ENCODE peak calls at places on chromosomes 12 and 14, in eight cellular contexts. M is GM23248, Y is AG10803, E is iPS DF 6.9, C is astrocyte, N is adrenal gland, R is RWPE2, Z is heart right ventricle. X is an unnamed sample.

GRCh38 chr14:101808894-101809670 is 47.6 kb downstream of the PPP2R5C start:
- DNase-seq in M (peak; percentile 29), Y (no peak), E (no peak), C (no peak), N (no peak), R (no peak), Z (no peak), X (no peak)

GRCh38 chr12:20421338-20421890 is 53.1 kb downstream of the PDE3A start:
- DNase-seq in M (no peak), Y (no peak), E (no peak), C (no peak), N (no peak), R (no peak), Z (no peak), X (no peak)

GRCh38 chr12:29614926-29615325 is 117.4 kb upstream of the OVCH1 start:
- DNase-seq in M (peak; percentile 38), Y (peak; percentile 12), E (no peak), C (peak; percentile 26), N (no peak), R (no peak), Z (no peak), X (peak; percentile 80)

GRCh38 chr14:101224356-101225115 is 321.0 kb upstream of the RTL1 start:
- DNase-seq in M (no peak), Y (no peak), E (no peak), C (no peak), N (no peak), R (peak; percentile 47), Z (no peak), X (no peak)

GRCh38 chr12:96907681-96908163 is 665 bp downstream of the NEDD1 start:
- DNase-seq in M (peak; percentile 59), Y (peak; percentile 26), E (no peak), C (peak; percentile 36), N (no peak), R (no peak), Z (peak; percentile 4), X (peak; percentile 54)

GRCh38 chr12:5480218-5480952 is 48.5 kb downstream of the NTF3 start:
- DNase-seq in M (peak; percentile 4), Y (peak; percentile 65), E (no peak), C (no peak), N (no peak), R (no peak), Z (no peak), X (peak; percentile 66)

GRCh38 chr12:120674172-120674571 is 12.8 kb upstream of the MLEC start:
- DNase-seq in M (no peak), Y (no peak), E (no peak), C (no peak), N (no peak), R (no peak), Z (no peak), X (no peak)

GRCh38 chr14:30874120-30874998 is at the start of gene COCH:
- DNase-seq in M (peak; percentile 16), Y (no peak), E (no peak), C (no peak), N (no peak), R (no peak), Z (peak; percentile 17), X (peak; percentile 28)

GRCh38 chr12:16568873-16569272 is 37.1 kb downstream of the LMO3 start:
- DNase-seq in M (peak; percentile 13), Y (no peak), E (no peak), C (no peak), N (no peak), R (no peak), Z (no peak), X (no peak)

GRCh38 chr14:38122241-38122640 is 85.5 kb upstream of the SSTR1 start:
- DNase-seq in M (peak; percentile 37), Y (no peak), E (no peak), C (no peak), N (no peak), R (no peak), Z (no peak), X (no peak)

GRCh38 chr14:57725399-57726077 is 140.4 kb downstream of the SLC35F4 start:
- DNase-seq in M (peak; percentile 79), Y (peak; percentile 55), E (no peak), C (peak; percentile 67), N (no peak), R (no peak), Z (no peak), X (no peak)

GRCh38 chr12:126784328-126784921 is 1482.5 kb upstream of the TMEM132C start:
- DNase-seq in M (peak; percentile 74), Y (peak; percentile 27), E (peak; percentile 13), C (peak; percentile 3), N (peak; percentile 27), R (no peak), Z (peak; percentile 13), X (peak; percentile 49)

GRCh38 chr12:112112423-112113132 is 4.0 kb upstream of the NAA25 start:
- DNase-seq in M (no peak), Y (no peak), E (no peak), C (no peak), N (no peak), R (peak; percentile 90), Z (no peak), X (no peak)

GRCh38 chr12:102642199-102642598 is 161.8 kb upstream of the IGF1 start:
- DNase-seq in M (peak; percentile 54), Y (peak; percentile 68), E (no peak), C (peak; percentile 6), N (no peak), R (no peak), Z (no peak), X (peak; percentile 22)

GRCh38 chr12:4159851-4160250 is 113.7 kb upstream of the CCND2 start:
- DNase-seq in M (no peak), Y (no peak), E (no peak), C (no peak), N (no peak), R (no peak), Z (no peak), X (no peak)

GRCh38 chr12:57241556-57242310 is 9.3 kb downstream of the STAC3 start:
- DNase-seq in M (peak; percentile 44), Y (no peak), E (no peak), C (no peak), N (no peak), R (peak; percentile 35), Z (no peak), X (peak; percentile 42)

GRCh38 chr12:57244306-57244696 is 6.7 kb downstream of the STAC3 start:
- DNase-seq in M (no peak), Y (no peak), E (no peak), C (no peak), N (no peak), R (no peak), Z (no peak), X (no peak)

GRCh38 chr12:57242329-57242690 is 8.7 kb downstream of the STAC3 start:
- DNase-seq in M (peak; percentile 21), Y (no peak), E (no peak), C (no peak), N (no peak), R (peak; percentile 61), Z (peak; percentile 47), X (no peak)

GRCh38 chr12:57243521-57244305 is 7.3 kb downstream of the STAC3 start:
- DNase-seq in M (peak; percentile 84), Y (peak; percentile 64), E (no peak), C (no peak), N (peak; percentile 60), R (peak; percentile 69), Z (peak; percentile 78), X (peak; percentile 93)

DNA sequence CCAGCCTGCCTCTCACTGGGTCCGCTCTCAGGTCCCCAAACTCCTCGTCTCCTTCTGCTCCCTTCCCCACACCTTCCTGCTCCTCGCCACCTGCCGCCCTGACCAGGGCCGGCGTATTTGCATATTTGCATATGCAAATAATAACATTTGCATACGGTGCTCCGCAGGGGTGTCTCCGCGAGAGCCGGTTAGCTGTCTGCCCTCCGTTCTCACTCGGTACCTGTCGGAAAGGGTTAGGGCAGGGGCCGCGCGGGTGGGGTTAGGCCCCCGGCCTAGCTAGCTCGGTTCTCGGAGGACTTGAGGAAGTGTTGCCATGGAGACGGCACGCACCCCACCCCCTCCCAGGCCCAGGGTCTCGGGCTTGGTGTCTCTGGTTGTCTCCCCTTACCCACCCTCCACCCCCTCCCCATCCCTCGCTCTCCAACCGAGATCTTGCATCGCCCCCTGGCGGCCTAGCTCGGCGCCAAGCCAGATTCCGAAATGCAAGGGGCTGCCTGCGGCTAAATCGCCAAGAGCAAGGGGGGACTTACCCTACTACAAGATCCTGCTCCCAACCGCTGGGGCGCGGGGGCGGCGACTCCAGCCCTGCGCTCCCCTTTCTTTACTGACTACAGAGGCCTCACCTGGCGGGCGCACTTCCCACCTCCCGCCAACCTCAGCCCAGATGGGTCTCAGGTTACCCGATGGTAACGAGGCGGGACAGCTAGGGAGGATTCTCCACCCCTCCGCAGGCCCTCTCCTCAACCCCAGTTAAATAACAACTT is 8.1 kb downstream of the STAC3 start:
- DNase-seq in M (peak; percentile 51), Y (no peak), E (no peak), C (no peak), N (no peak), R (peak; percentile 68), Z (peak; percentile 46), X (peak; percentile 80)
- H3K4me3 ChIP-seq in M (peak overlapping the region; percentile 60), Y (peak overlapping the region; percentile 30), E (peak overlapping the region; percentile 38), C (peak overlapping the region; percentile 17), N (no peak overlapping the region), R (peak overlapping the region; percentile 33), Z (no peak overlapping the region), X (no peak overlapping the region)

GRCh38 chr12:59374783-59375182 is 221.0 kb upstream of the SLC16A7 start:
- DNase-seq in M (no peak), Y (no peak), E (no peak), C (no peak), N (no peak), R (no peak), Z (no peak), X (no peak)
- H3K4me3 ChIP-seq in M (no peak overlapping the region), Y (no peak overlapping the region), E (no peak overlapping the region), C (no peak overlapping the region), N (no peak overlapping the region), R (no peak overlapping the region), Z (no peak overlapping the region), X (no peak overlapping the region)

GRCh38 chr14:36579001-36579555 is 3.3 kb downstream of the NKX2-8 start:
- DNase-seq in M (no peak), Y (no peak), E (no peak), C (no peak), N (no peak), R (no peak), Z (no peak), X (no peak)

GRCh38 chr14:36579573-36580140 is 2.8 kb downstream of the NKX2-8 start:
- DNase-seq in M (no peak), Y (no peak), E (no peak), C (no peak), N (no peak), R (no peak), Z (no peak), X (no peak)

GRCh38 chr14:36580856-36581831 is 1.3 kb downstream of the NKX2-8 start:
- DNase-seq in M (peak; percentile 62), Y (peak; percentile 24), E (no peak), C (peak; percentile 35), N (no peak), R (peak; percentile 78), Z (no peak), X (peak; percentile 63)

GRCh38 chr14:36582011-36582873 is at the start of gene NKX2-8:
- DNase-seq in M (no peak), Y (no peak), E (no peak), C (no peak), N (no peak), R (no peak), Z (no peak), X (peak; percentile 6)

GRCh38 chr14:36580141-36580855 is 2.1 kb downstream of the NKX2-8 start:
- DNase-seq in M (no peak), Y (no peak), E (no peak), C (no peak), N (no peak), R (no peak), Z (no peak), X (no peak)
- H3K4me3 ChIP-seq in M (peak overlapping the region; percentile 69), Y (no peak overlapping the region), E (no peak overlapping the region), C (no peak overlapping the region), N (no peak overlapping the region), R (peak overlapping the region; percentile 51), Z (peak overlapping the region; percentile 32), X (peak overlapping the region; percentile 78)

GRCh38 chr12:1606021-1606622 is 11.7 kb upstream of the FBXL14 start:
- DNase-seq in M (peak; percentile 93), Y (peak; percentile 85), E (no peak), C (peak; percentile 77), N (peak; percentile 91), R (peak; percentile 99), Z (peak; percentile 90), X (peak; percentile 59)
- H3K4me3 ChIP-seq in M (peak overlapping the region; percentile 69), Y (peak overlapping the region; percentile 55), E (no peak overlapping the region), C (peak overlapping the region; percentile 50), N (no peak overlapping the region), R (peak overlapping the region; percentile 8), Z (no peak overlapping the region), X (peak overlapping the region; percentile 84)

X was measured in adipocyte.